ENCODE peak calls at places on chromosomes 1 and 21, in five cellular contexts. One of them, this sample, is unnamed.

GRCh38 chr1:220189750-220190347 is 82.4 kb downstream of the RAB3GAP2 start:
- DNase-seq in stimulated activated naive B cell treated with anti-CD40 and anti-IgM and Interleukin-4, amounts not matched to agents 10 μg/mL and 1 μg/mL and 100 μg/mL, for 72 hours: no peak
- DNase-seq in RWPE1: peak; percentile 53
- DNase-seq in neural crest cell: no peak
- DNase-seq in GM12865: peak; percentile 19
- DNase-seq in this sample: no peak

GRCh38 chr1:180085331-180085730 is 69.3 kb upstream of the QSOX1 start:
- DNase-seq in stimulated activated naive B cell treated with anti-CD40 and anti-IgM and Interleukin-4, amounts not matched to agents 10 μg/mL and 1 μg/mL and 100 μg/mL, for 72 hours: no peak
- DNase-seq in RWPE1: no peak
- DNase-seq in neural crest cell: no peak
- DNase-seq in GM12865: no peak
- DNase-seq in this sample: no peak

GRCh38 chr1:81409875-81410274 is 390.9 kb upstream of the ADGRL2 start:
- DNase-seq in stimulated activated naive B cell treated with anti-CD40 and anti-IgM and Interleukin-4, amounts not matched to agents 10 μg/mL and 1 μg/mL and 100 μg/mL, for 72 hours: no peak
- DNase-seq in RWPE1: no peak
- DNase-seq in neural crest cell: no peak
- DNase-seq in GM12865: no peak
- DNase-seq in this sample: no peak

GRCh38 chr1:156945881-156946661 is 25.6 kb downstream of the LRRC71 start:
- DNase-seq in stimulated activated naive B cell treated with anti-CD40 and anti-IgM and Interleukin-4, amounts not matched to agents 10 μg/mL and 1 μg/mL and 100 μg/mL, for 72 hours: no peak
- DNase-seq in RWPE1: no peak
- DNase-seq in neural crest cell: no peak
- DNase-seq in GM12865: no peak
- DNase-seq in this sample: no peak

GRCh38 chr1:164571333-164571732 is 12.3 kb downstream of the PBX1 start:
- DNase-seq in stimulated activated naive B cell treated with anti-CD40 and anti-IgM and Interleukin-4, amounts not matched to agents 10 μg/mL and 1 μg/mL and 100 μg/mL, for 72 hours: no peak
- DNase-seq in RWPE1: no peak
- DNase-seq in neural crest cell: no peak
- DNase-seq in GM12865: no peak
- DNase-seq in this sample: no peak

GRCh38 chr1:30409476-30410152 is 313.8 kb downstream of the MATN1 start:
- DNase-seq in stimulated activated naive B cell treated with anti-CD40 and anti-IgM and Interleukin-4, amounts not matched to agents 10 μg/mL and 1 μg/mL and 100 μg/mL, for 72 hours: no peak
- DNase-seq in RWPE1: no peak
- DNase-seq in neural crest cell: no peak
- DNase-seq in GM12865: no peak
- DNase-seq in this sample: no peak

GRCh38 chr1:36479505-36480051 is 3.1 kb downstream of the CSF3R start:
- DNase-seq in stimulated activated naive B cell treated with anti-CD40 and anti-IgM and Interleukin-4, amounts not matched to agents 10 μg/mL and 1 μg/mL and 100 μg/mL, for 72 hours: no peak
- DNase-seq in RWPE1: no peak
- DNase-seq in neural crest cell: no peak
- DNase-seq in GM12865: no peak
- DNase-seq in this sample: no peak

GRCh38 chr1:153356392-153357075 is 1.1 kb upstream of the S100A9 start:
- DNase-seq in stimulated activated naive B cell treated with anti-CD40 and anti-IgM and Interleukin-4, amounts not matched to agents 10 μg/mL and 1 μg/mL and 100 μg/mL, for 72 hours: no peak
- DNase-seq in RWPE1: no peak
- DNase-seq in neural crest cell: no peak
- DNase-seq in GM12865: no peak
- DNase-seq in this sample: no peak

GRCh38 chr1:67230539-67230938 is 64.3 kb downstream of the IL23R start:
- DNase-seq in stimulated activated naive B cell treated with anti-CD40 and anti-IgM and Interleukin-4, amounts not matched to agents 10 μg/mL and 1 μg/mL and 100 μg/mL, for 72 hours: no peak
- DNase-seq in RWPE1: peak; percentile 50
- DNase-seq in neural crest cell: no peak
- DNase-seq in GM12865: no peak
- DNase-seq in this sample: no peak

GRCh38 chr1:44808938-44809917 is 905 bp downstream of the BTBD19 start:
- DNase-seq in stimulated activated naive B cell treated with anti-CD40 and anti-IgM and Interleukin-4, amounts not matched to agents 10 μg/mL and 1 μg/mL and 100 μg/mL, for 72 hours: peak; percentile 84
- DNase-seq in RWPE1: no peak
- DNase-seq in neural crest cell: no peak
- DNase-seq in GM12865: peak; percentile 93
- DNase-seq in this sample: peak; percentile 92

GRCh38 chr1:178011101-178011828 is 41.4 kb upstream of the SEC16B start:
- DNase-seq in stimulated activated naive B cell treated with anti-CD40 and anti-IgM and Interleukin-4, amounts not matched to agents 10 μg/mL and 1 μg/mL and 100 μg/mL, for 72 hours: no peak
- DNase-seq in RWPE1: peak; percentile 93
- DNase-seq in neural crest cell: no peak
- DNase-seq in GM12865: no peak
- DNase-seq in this sample: no peak

GRCh38 chr1:85417017-85417416 is 47.9 kb downstream of the DDAH1 start:
- DNase-seq in stimulated activated naive B cell treated with anti-CD40 and anti-IgM and Interleukin-4, amounts not matched to agents 10 μg/mL and 1 μg/mL and 100 μg/mL, for 72 hours: no peak
- DNase-seq in RWPE1: no peak
- DNase-seq in neural crest cell: no peak
- DNase-seq in GM12865: no peak
- DNase-seq in this sample: no peak

GRCh38 chr1:247111636-247112478 is 7.7 kb upstream of the ZNF669 start:
- DNase-seq in stimulated activated naive B cell treated with anti-CD40 and anti-IgM and Interleukin-4, amounts not matched to agents 10 μg/mL and 1 μg/mL and 100 μg/mL, for 72 hours: no peak
- DNase-seq in RWPE1: peak; percentile 12
- DNase-seq in neural crest cell: peak; percentile 50
- DNase-seq in GM12865: no peak
- DNase-seq in this sample: no peak

GRCh38 chr21:44773291-44773932 is 28.2 kb downstream of the UBE2G2 start:
- DNase-seq in stimulated activated naive B cell treated with anti-CD40 and anti-IgM and Interleukin-4, amounts not matched to agents 10 μg/mL and 1 μg/mL and 100 μg/mL, for 72 hours: no peak
- DNase-seq in RWPE1: no peak
- DNase-seq in neural crest cell: peak; percentile 34
- DNase-seq in GM12865: no peak
- DNase-seq in this sample: no peak

GRCh38 chr21:34916446-34916845 is 132.7 kb downstream of the RUNX1 start:
- DNase-seq in stimulated activated naive B cell treated with anti-CD40 and anti-IgM and Interleukin-4, amounts not matched to agents 10 μg/mL and 1 μg/mL and 100 μg/mL, for 72 hours: no peak
- DNase-seq in RWPE1: no peak
- DNase-seq in neural crest cell: no peak
- DNase-seq in GM12865: no peak
- DNase-seq in this sample: no peak

GRCh38 chr1:42003433-42003832 is 84.7 kb upstream of the HIVEP3 start:
- DNase-seq in stimulated activated naive B cell treated with anti-CD40 and anti-IgM and Interleukin-4, amounts not matched to agents 10 μg/mL and 1 μg/mL and 100 μg/mL, for 72 hours: no peak
- DNase-seq in RWPE1: peak; percentile 9
- DNase-seq in neural crest cell: no peak
- DNase-seq in GM12865: no peak
- DNase-seq in this sample: no peak

GRCh38 chr21:44958471-44959191 is 18.8 kb downstream of the SLX9 start:
- DNase-seq in stimulated activated naive B cell treated with anti-CD40 and anti-IgM and Interleukin-4, amounts not matched to agents 10 μg/mL and 1 μg/mL and 100 μg/mL, for 72 hours: no peak
- DNase-seq in RWPE1: no peak
- DNase-seq in neural crest cell: peak; percentile 52
- DNase-seq in GM12865: no peak
- DNase-seq in this sample: no peak

GRCh38 chr21:43727571-43728466 is 8.9 kb downstream of the PDXK start:
- DNase-seq in stimulated activated naive B cell treated with anti-CD40 and anti-IgM and Interleukin-4, amounts not matched to agents 10 μg/mL and 1 μg/mL and 100 μg/mL, for 72 hours: no peak
- DNase-seq in RWPE1: no peak
- DNase-seq in neural crest cell: no peak
- DNase-seq in GM12865: peak; percentile 28
- DNase-seq in this sample: no peak

GRCh38 chr1:6419397-6419802 is 319 bp downstream of the HES2 start:
- DNase-seq in stimulated activated naive B cell treated with anti-CD40 and anti-IgM and Interleukin-4, amounts not matched to agents 10 μg/mL and 1 μg/mL and 100 μg/mL, for 72 hours: no peak
- DNase-seq in RWPE1: no peak
- DNase-seq in neural crest cell: no peak
- DNase-seq in GM12865: no peak
- DNase-seq in this sample: no peak